ENCODE peak calls at places on chromosome 19, in seven cellular contexts. W, Y, G, E, P, X and T are unnamed samples.

GRCh38 chr19:51726049-51726448 is 2.3 kb upstream of the HAS1 start:
- DNase-seq in P (peak), Y (no peak), G (peak), X (peak), E (peak), W (no peak), T (peak)

GRCh38 chr19:21115430-21115829 is 26.4 kb upstream of the ZNF431 start:
- DNase-seq in Y (no peak), G (no peak), W (no peak), X (no peak), P (no peak), E (no peak), T (no peak)

GRCh38 chr19:40613669-40614594 is 12.8 kb downstream of the LTBP4 start:
- DNase-seq in G (peak), P (peak), W (peak), Y (peak), E (peak), X (peak), T (peak)

GRCh38 chr19:13118424-13119193 is 545 bp downstream of the NACC1 start:
- DNase-seq in Y (no peak), G (peak), X (no peak), P (peak), E (peak), W (peak), T (no peak)

GRCh38 chr19:12767150-12767549 is 8.2 kb downstream of the HOOK2 start:
- DNase-seq in Y (no peak), G (no peak), E (no peak), W (no peak), X (no peak), P (no peak), T (no peak)

GRCh38 chr19:11173516-11174155 is 18.1 kb upstream of the SPC24 start:
- DNase-seq in Y (no peak), P (no peak), X (no peak), W (no peak), E (no peak), G (no peak), T (no peak)

GRCh38 chr19:3530389-3530788 is 8.6 kb upstream of the TEKTIP1 start:
- DNase-seq in X (no peak), P (no peak), E (no peak), W (no peak), G (no peak), Y (no peak), T (no peak)

GRCh38 chr19:50415661-50416033 is 3.1 kb upstream of the SPIB start:
- DNase-seq in G (no peak), E (no peak), X (no peak), Y (no peak), W (no peak), P (no peak), T (no peak)

GRCh38 chr19:58557253-58558065 is 952 bp downstream of the UBE2M start:
- DNase-seq in P (no peak), Y (no peak), G (no peak), E (peak), X (no peak), W (no peak), T (no peak)

GRCh38 chr19:5642204-5642603 is 19.3 kb downstream of the SAFB start:
- DNase-seq in P (no peak), Y (no peak), X (no peak), W (no peak), G (no peak), E (no peak), T (no peak)

GRCh38 chr19:42683917-42684513 is 56.3 kb downstream of the PSG3 start:
- DNase-seq in Y (no peak), G (peak), W (no peak), E (no peak), X (peak), P (peak), T (no peak)

GRCh38 chr19:35154535-35155406 is at the start of gene FXYD5:
- DNase-seq in P (peak), Y (peak), G (peak), W (peak), E (peak), X (peak), T (peak)

GRCh38 chr19:51354103-51354741 is 12.0 kb downstream of the ETFB start:
- DNase-seq in E (no peak), P (no peak), G (no peak), Y (no peak), X (no peak), W (no peak), T (no peak)

GRCh38 chr19:17949956-17950309 is 17.0 kb upstream of the KCNN1 start:
- DNase-seq in E (no peak), Y (no peak), G (no peak), W (no peak), X (no peak), P (no peak), T (no peak)

GRCh38 chr19:17947815-17948473 is 15.1 kb downstream of the CCDC124 start:
- DNase-seq in Y (peak), G (peak), W (peak), E (peak), P (peak), X (peak), T (peak)

GRCh38 chr19:17948474-17948966 is 15.7 kb downstream of the CCDC124 start:
- DNase-seq in E (no peak), Y (no peak), G (no peak), X (no peak), P (no peak), W (no peak), T (no peak)

GRCh38 chr19:17948967-17949930 is 16.4 kb downstream of the CCDC124 start:
- DNase-seq in E (no peak), X (no peak), G (no peak), Y (no peak), P (no peak), W (no peak), T (no peak)

GRCh38 chr19:17946965-17947784 is 14.4 kb downstream of the CCDC124 start:
- DNase-seq in X (no peak), W (peak), G (no peak), E (no peak), Y (no peak), P (no peak), T (no peak)
- TF ChIP-seq CTCF in X (no peak), W (no peak), G (no peak), E (no peak), Y (no peak), P (no peak), T (no peak)

GRCh38 chr19:15280915-15281683 is 48.9 kb upstream of the EPHX3 start:
- DNase-seq in X (peak), P (peak), G (peak), E (peak), Y (no peak), W (peak), T (peak)
- TF ChIP-seq CTCF in X (peak), P (peak), G (no peak), E (no peak), Y (no peak), W (no peak), T (peak)

GRCh38 chr19:23440791-23441190 is 45.5 kb upstream of the ZNF91 start:
- DNase-seq in Y (no peak), P (no peak), G (no peak), E (no peak), X (no peak), W (no peak), T (no peak)
- TF ChIP-seq CTCF in Y (peak), P (peak), G (peak), E (peak), X (peak), W (no peak), T (peak)

DNA sequence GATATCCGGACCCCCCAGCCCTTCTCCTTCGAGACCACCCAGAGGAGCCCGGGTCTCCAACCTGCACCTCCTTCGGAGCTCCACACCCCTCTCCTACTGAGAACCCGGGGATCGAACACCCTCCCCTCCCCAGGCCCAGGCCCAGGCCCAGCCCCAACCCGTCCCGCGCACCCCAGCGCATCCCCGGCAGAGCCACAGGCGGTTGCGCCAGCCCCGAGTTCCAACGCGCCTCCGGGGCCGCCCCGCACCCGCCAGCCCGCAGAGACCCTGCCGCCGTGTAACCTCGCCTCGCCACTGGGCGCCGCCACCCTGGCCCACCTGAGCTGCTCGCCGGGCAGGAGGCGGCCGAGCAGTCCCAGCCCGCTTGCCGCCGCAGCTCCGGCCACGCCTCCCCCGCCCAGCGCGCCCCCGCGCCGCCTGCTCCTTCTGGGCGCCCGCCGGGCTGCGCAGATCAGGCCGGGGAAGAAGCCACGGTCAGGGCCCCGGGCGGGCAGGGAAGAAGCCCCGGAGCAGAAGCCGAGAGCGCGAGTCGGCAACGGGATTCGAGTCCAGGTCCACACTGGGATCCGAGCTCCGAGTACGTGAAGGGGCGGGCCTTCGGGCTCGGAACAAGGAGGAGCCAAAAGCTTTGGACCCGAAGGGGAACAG is at the start of gene MBOAT7:
- DNase-seq in X (no peak), E (no peak), G (no peak), P (no peak), Y (no peak), W (no peak), T (no peak)
- TF ChIP-seq CTCF in X (peak), E (peak), G (peak), P (peak), Y (no peak), W (no peak), T (peak)

GRCh38 chr19:49224856-49225255 is 67.3 kb downstream of the TRPM4 start:
- DNase-seq in W (peak), G (peak), P (peak), Y (no peak), X (peak), E (peak), T (peak)
- TF ChIP-seq CTCF in W (peak), G (peak), P (peak), Y (no peak), X (peak), E (peak), T (peak)

DNA sequence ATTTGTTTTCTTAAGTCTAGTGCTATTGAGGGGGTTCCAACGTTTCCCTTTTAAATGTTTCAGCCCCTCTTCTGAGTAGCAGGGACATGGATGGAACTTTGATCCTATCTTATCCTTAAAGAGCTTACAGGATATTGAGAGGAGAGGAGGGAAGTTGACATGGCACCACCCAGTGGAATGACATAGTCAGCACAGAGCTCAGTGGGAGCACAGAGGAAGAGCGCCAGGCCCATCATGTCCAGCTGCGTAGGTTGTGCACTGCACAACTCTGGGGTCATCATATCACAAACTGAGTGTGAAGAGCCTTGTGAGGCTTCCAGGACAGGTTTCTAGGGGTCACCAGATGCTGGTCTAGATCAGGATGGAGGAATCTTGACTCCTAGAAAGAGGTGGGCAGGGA is 4.6 kb upstream of the CDC42EP5 start:
- DNase-seq in X (no peak), E (no peak), P (no peak), W (no peak), G (no peak), Y (no peak), T (no peak)
- TF ChIP-seq CTCF in X (peak), E (no peak), P (no peak), W (no peak), G (no peak), Y (no peak), T (peak)

DNA sequence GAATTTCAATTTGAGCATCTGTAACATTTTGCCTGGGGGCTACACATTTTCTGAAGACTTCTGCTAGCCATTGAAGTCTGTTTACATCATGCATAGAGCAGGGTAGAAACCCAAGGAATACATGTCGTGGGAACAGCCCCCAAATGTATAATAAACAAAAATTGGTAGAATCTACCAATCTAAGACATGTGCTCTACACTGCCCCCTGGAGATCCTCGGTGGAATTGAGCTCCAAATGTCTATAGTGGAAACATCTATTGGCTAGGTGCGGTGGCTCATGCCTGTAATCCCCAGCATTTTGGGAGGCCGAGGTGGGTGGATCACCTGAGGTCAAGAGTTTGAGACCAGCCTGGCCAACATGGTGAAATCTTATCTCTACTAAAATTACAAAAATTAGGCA is 57.3 kb downstream of the MBD3L2B start:
- DNase-seq in W (no peak), X (no peak), Y (peak), E (no peak), P (no peak), G (no peak), T (no peak)
- TF ChIP-seq CTCF in W (peak), X (peak), Y (peak), E (peak), P (peak), G (peak), T (peak)

DNA sequence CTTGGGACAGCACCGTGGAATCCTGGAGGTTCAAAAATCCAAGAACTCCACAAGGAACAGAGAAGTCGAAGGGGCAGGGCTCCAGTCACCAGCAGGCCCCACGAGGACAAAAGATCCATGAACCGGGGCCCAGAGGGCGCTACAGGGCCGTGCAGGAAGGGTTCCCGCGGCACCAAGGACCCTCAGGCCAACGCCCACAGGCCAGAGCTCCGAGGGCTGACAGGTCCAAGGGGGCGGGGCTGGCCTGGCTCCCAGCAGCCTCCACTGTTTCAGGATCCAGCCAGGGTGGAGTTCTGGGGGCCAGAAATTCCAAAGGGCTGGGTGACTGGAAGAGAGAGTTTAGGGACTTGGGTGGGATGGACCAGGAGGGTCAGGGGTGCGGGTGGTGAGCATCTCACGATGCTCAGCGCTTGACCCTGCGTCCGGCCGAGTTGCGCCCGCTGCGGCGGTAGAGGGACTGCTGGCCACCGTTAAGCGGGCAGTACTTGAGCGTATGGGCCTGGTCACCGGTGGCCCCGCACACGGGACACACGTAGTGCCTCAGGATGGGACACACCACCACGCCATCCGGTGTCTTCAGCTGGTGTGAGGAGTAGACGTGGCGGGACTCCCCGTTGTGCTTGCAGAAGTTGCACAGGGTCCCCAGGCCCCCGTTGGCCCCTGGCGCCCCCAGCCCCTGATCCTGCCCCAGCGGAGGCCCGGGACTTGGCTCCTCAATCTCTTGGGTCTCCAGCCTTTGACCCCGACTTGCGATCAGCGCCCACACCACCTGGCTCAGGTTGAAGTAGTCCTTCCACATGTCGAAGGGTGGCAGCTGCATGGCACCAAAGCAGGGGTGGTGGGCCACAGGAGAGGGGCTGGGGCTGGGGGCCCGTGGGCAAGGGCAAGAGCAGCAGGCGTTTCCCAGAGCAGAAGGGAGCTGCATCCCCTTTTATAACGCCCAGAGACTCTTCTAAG is at the start of gene NANOS2:
- DNase-seq in G (no peak), E (no peak), X (no peak), W (no peak), Y (no peak), P (no peak), T (no peak)
- TF ChIP-seq CTCF in G (no peak), E (peak), X (peak), W (no peak), Y (no peak), P (peak), T (peak)

GRCh38 chr19:18203863-18204393 is at the start of gene RAB3A:
- DNase-seq in X (peak), G (peak), P (peak), W (peak), E (peak), Y (peak), T (peak)
- TF ChIP-seq CTCF in X (no peak), G (no peak), P (no peak), W (no peak), E (no peak), Y (no peak), T (peak)